ENCODE peak calls at places on chromosomes 7 and 10, in seven cellular contexts. H, Z, N, P, B, L and C are unnamed samples.

GRCh38 chr7:76281006-76281705 is 21.3 kb upstream of the HSPB1 start:
- DNase-seq in H (no peak), Z (no peak), N (no peak), P (no peak), B (no peak), L (no peak), C (no peak)

GRCh38 chr7:111098011-111098925 is 7.3 kb downstream of the LRRN3 start:
- DNase-seq in H (peak), Z (no peak), N (peak), P (peak), B (peak), L (no peak), C (peak)

GRCh38 chr10:3486346-3487065 is 298.5 kb downstream of the KLF6 start:
- DNase-seq in H (no peak), Z (no peak), N (peak), P (peak), B (no peak), L (no peak), C (no peak)

GRCh38 chr10:5284311-5285057 is 80.3 kb upstream of the UCN3 start:
- DNase-seq in H (no peak), Z (no peak), N (no peak), P (peak), B (peak), L (no peak), C (no peak)

GRCh38 chr7:46175221-46175620 is 254.1 kb upstream of the IGFBP3 start:
- DNase-seq in H (no peak), Z (no peak), N (no peak), P (no peak), B (no peak), L (no peak), C (no peak)

GRCh38 chr7:92698237-92698841 is 108.1 kb upstream of the FAM133B start:
- DNase-seq in H (peak), Z (no peak), N (peak), P (peak), B (no peak), L (peak), C (peak)

GRCh38 chr7:56030340-56030739 is 20.9 kb downstream of the PSPH start:
- DNase-seq in H (no peak), Z (no peak), N (no peak), P (no peak), B (no peak), L (no peak), C (no peak)

GRCh38 chr7:129829677-129830631 is 122.8 kb downstream of the UBE2H start:
- DNase-seq in H (peak), Z (no peak), N (peak), P (peak), B (peak), L (peak), C (no peak)

GRCh38 chr7:41886257-41886905 is 183.5 kb upstream of the INHBA start:
- DNase-seq in H (peak), Z (peak), N (peak), P (peak), B (no peak), L (no peak), C (no peak)

GRCh38 chr7:22333680-22334141 is 23.2 kb downstream of the RAPGEF5 start:
- DNase-seq in H (no peak), Z (no peak), N (peak), P (peak), B (no peak), L (no peak), C (no peak)

GRCh38 chr7:64870656-64871055 is 32.4 kb upstream of the ZNF273 start:
- DNase-seq in H (no peak), Z (no peak), N (no peak), P (no peak), B (no peak), L (no peak), C (no peak)

GRCh38 chr7:36904802-36905201 is 180.5 kb upstream of the AOAH start:
- DNase-seq in H (no peak), Z (no peak), N (no peak), P (no peak), B (no peak), L (no peak), C (no peak)

GRCh38 chr7:28330384-28331070 is 81.8 kb upstream of the CREB5 start:
- DNase-seq in H (no peak), Z (no peak), N (no peak), P (peak), B (no peak), L (no peak), C (no peak)

GRCh38 chr7:20409961-20410360 is 79.3 kb downstream of the ITGB8 start:
- DNase-seq in H (no peak), Z (no peak), N (no peak), P (peak), B (no peak), L (no peak), C (no peak)

GRCh38 chr7:75599244-75599771 is 107.2 kb downstream of the SPDYE5 start:
- DNase-seq in H (no peak), Z (no peak), N (no peak), P (no peak), B (no peak), L (no peak), C (no peak)

GRCh38 chr10:105714728-105715127 is 1073.6 kb downstream of the SORCS3 start:
- DNase-seq in H (no peak), Z (no peak), N (no peak), P (no peak), B (no peak), L (no peak), C (no peak)

GRCh38 chr7:135147341-135147898 is 452 bp upstream of the TMEM140 start:
- DNase-seq in H (no peak), Z (no peak), N (no peak), P (no peak), B (no peak), L (no peak), C (no peak)